ENCODE peak calls at places on chromosomes 16 and 17, in seven cellular contexts. E is NCI-H510A treated with DMSO at 0.1 percent for 48 hours, I is endothelial cell of umbilical vein, M is progenitor cell of endocrine pancreas, U is neural crest cell, P is transverse colon, T is D341Med. X is an unnamed sample.
A peak's percentile ranks its signal among the peaks of the same experiment; 100 is the strongest.

GRCh38 chr17:1647802-1648581 is 1.7 kb downstream of the RILP start:
- DNase-seq in E (no peak), I (peak; percentile 40), M (no peak), U (no peak), P (peak; percentile 53), T (peak; percentile 48), X (no peak)

GRCh38 chr16:17331071-17331521 is 139.7 kb downstream of the XYLT1 start:
- DNase-seq in E (no peak), I (no peak), M (no peak), U (no peak), P (no peak), T (no peak), X (no peak)

GRCh38 chr16:30741461-30741914 is 6.7 kb upstream of the PHKG2 start:
- DNase-seq in E (peak; percentile 33), I (peak; percentile 83), M (no peak), U (no peak), P (peak; percentile 72), T (no peak), X (peak; percentile 81)

GRCh38 chr17:75822119-75822799 is 21.9 kb downstream of the UNC13D start:
- DNase-seq in E (peak; percentile 85), I (no peak), M (no peak), U (no peak), P (peak; percentile 53), T (no peak), X (no peak)

GRCh38 chr16:76926595-76926994 is 264.4 kb upstream of the MON1B start:
- DNase-seq in E (no peak), I (no peak), M (no peak), U (no peak), P (no peak), T (no peak), X (no peak)

GRCh38 chr16:30953511-30954124 is 3.9 kb upstream of the SETD1A start:
- DNase-seq in E (peak; percentile 95), I (peak; percentile 80), M (peak; percentile 69), U (peak; percentile 80), P (peak; percentile 73), T (peak; percentile 80), X (no peak)

GRCh38 chr16:69273009-69273408 is 38.1 kb upstream of the VPS4A start:
- DNase-seq in E (no peak), I (no peak), M (no peak), U (no peak), P (no peak), T (no peak), X (no peak)

GRCh38 chr17:81512984-81513668 is 527 bp upstream of the ACTG1 start:
- DNase-seq in E (peak; percentile 60), I (no peak), M (peak; percentile 54), U (peak; percentile 55), P (peak; percentile 80), T (peak; percentile 76), X (no peak)

GRCh38 chr17:28416703-28417311 is 10.8 kb upstream of the SLC46A1 start:
- DNase-seq in E (peak; percentile 93), I (peak; percentile 61), M (peak; percentile 39), U (peak; percentile 41), P (peak; percentile 68), T (peak; percentile 85), X (peak; percentile 33)

GRCh38 chr16:10791048-10791447 is 27.5 kb downstream of the TVP23A start:
- DNase-seq in E (no peak), I (no peak), M (no peak), U (no peak), P (no peak), T (no peak), X (no peak)

GRCh38 chr16:11315499-11315898 is 29.8 kb upstream of the RMI2 start:
- DNase-seq in E (no peak), I (no peak), M (no peak), U (peak; percentile 14), P (no peak), T (no peak), X (no peak)

GRCh38 chr16:26787924-26788323 is 278.8 kb upstream of the C16orf82 start:
- DNase-seq in E (no peak), I (no peak), M (no peak), U (no peak), P (no peak), T (no peak), X (no peak)

GRCh38 chr17:34709108-34709779 is 129.9 kb downstream of the TMEM132E start:
- DNase-seq in E (no peak), I (no peak), M (no peak), U (no peak), P (no peak), T (no peak), X (no peak)